ENCODE peak calls at places on chromosomes 7 and 10, in five cellular contexts. One of them, this sample, is unnamed.

GRCh38 chr10:27158421-27158820 is 3.3 kb downstream of the MASTL start:
- DNase-seq in fibroblast of pulmonary artery: no peak
- DNase-seq in naive thymus-derived CD4-positive, alpha-beta T cell: no peak
- DNase-seq in NCI-H1417 treated with DMSO at 0.1 percent for 48 hours: no peak
- DNase-seq in skeletal muscle cell: no peak
- DNase-seq in this sample: no peak

GRCh38 chr10:4848341-4849041 is 22.5 kb downstream of the AKR1E2 start:
- DNase-seq in fibroblast of pulmonary artery: no peak
- DNase-seq in naive thymus-derived CD4-positive, alpha-beta T cell: no peak
- DNase-seq in NCI-H1417 treated with DMSO at 0.1 percent for 48 hours: no peak
- DNase-seq in skeletal muscle cell: no peak
- DNase-seq in this sample: no peak

GRCh38 chr7:15309891-15310290 is 251.9 kb downstream of the AGMO start:
- DNase-seq in fibroblast of pulmonary artery: peak; percentile 28
- DNase-seq in naive thymus-derived CD4-positive, alpha-beta T cell: no peak
- DNase-seq in NCI-H1417 treated with DMSO at 0.1 percent for 48 hours: no peak
- DNase-seq in skeletal muscle cell: peak; percentile 41
- DNase-seq in this sample: no peak

GRCh38 chr7:12410523-12410922 is 6.9 kb upstream of the VWDE start:
- DNase-seq in fibroblast of pulmonary artery: no peak
- DNase-seq in naive thymus-derived CD4-positive, alpha-beta T cell: no peak
- DNase-seq in NCI-H1417 treated with DMSO at 0.1 percent for 48 hours: no peak
- DNase-seq in skeletal muscle cell: no peak
- DNase-seq in this sample: no peak

GRCh38 chr7:6157685-6158423 is 114.6 kb downstream of the CYTH3 start:
- DNase-seq in fibroblast of pulmonary artery: no peak
- DNase-seq in naive thymus-derived CD4-positive, alpha-beta T cell: no peak
- DNase-seq in NCI-H1417 treated with DMSO at 0.1 percent for 48 hours: no peak
- DNase-seq in skeletal muscle cell: no peak
- DNase-seq in this sample: no peak

GRCh38 chr7:24665564-24666294 is 91.5 kb downstream of the GSDME start:
- DNase-seq in fibroblast of pulmonary artery: peak; percentile 79
- DNase-seq in naive thymus-derived CD4-positive, alpha-beta T cell: peak; percentile 38
- DNase-seq in NCI-H1417 treated with DMSO at 0.1 percent for 48 hours: peak; percentile 56
- DNase-seq in skeletal muscle cell: peak; percentile 9
- DNase-seq in this sample: peak; percentile 41

GRCh38 chr10:112875474-112876267 is 74.4 kb upstream of the TCF7L2 start:
- DNase-seq in fibroblast of pulmonary artery: peak; percentile 81
- DNase-seq in naive thymus-derived CD4-positive, alpha-beta T cell: no peak
- DNase-seq in NCI-H1417 treated with DMSO at 0.1 percent for 48 hours: no peak
- DNase-seq in skeletal muscle cell: peak; percentile 53
- DNase-seq in this sample: no peak

GRCh38 chr7:140349172-140349771 is 49.1 kb downstream of the SLC37A3 start:
- DNase-seq in fibroblast of pulmonary artery: peak; percentile 54
- DNase-seq in naive thymus-derived CD4-positive, alpha-beta T cell: no peak
- DNase-seq in NCI-H1417 treated with DMSO at 0.1 percent for 48 hours: no peak
- DNase-seq in skeletal muscle cell: no peak
- DNase-seq in this sample: no peak

GRCh38 chr10:117170244-117170643 is 27.0 kb upstream of the KCNK18 start:
- DNase-seq in fibroblast of pulmonary artery: no peak
- DNase-seq in naive thymus-derived CD4-positive, alpha-beta T cell: no peak
- DNase-seq in NCI-H1417 treated with DMSO at 0.1 percent for 48 hours: no peak
- DNase-seq in skeletal muscle cell: no peak
- DNase-seq in this sample: no peak

GRCh38 chr7:27179503-27180430 is 5.3 kb downstream of the HOXA11 start:
- DNase-seq in fibroblast of pulmonary artery: peak; percentile 43
- DNase-seq in naive thymus-derived CD4-positive, alpha-beta T cell: no peak
- DNase-seq in NCI-H1417 treated with DMSO at 0.1 percent for 48 hours: no peak
- DNase-seq in skeletal muscle cell: no peak
- DNase-seq in this sample: no peak

GRCh38 chr7:151014950-151015349 is 9.3 kb downstream of the ATG9B start:
- DNase-seq in fibroblast of pulmonary artery: no peak
- DNase-seq in naive thymus-derived CD4-positive, alpha-beta T cell: peak; percentile 44
- DNase-seq in NCI-H1417 treated with DMSO at 0.1 percent for 48 hours: no peak
- DNase-seq in skeletal muscle cell: no peak
- DNase-seq in this sample: no peak

GRCh38 chr10:119522747-119523426 is 19.6 kb downstream of the RGS10 start:
- DNase-seq in fibroblast of pulmonary artery: no peak
- DNase-seq in naive thymus-derived CD4-positive, alpha-beta T cell: no peak
- DNase-seq in NCI-H1417 treated with DMSO at 0.1 percent for 48 hours: no peak
- DNase-seq in skeletal muscle cell: no peak
- DNase-seq in this sample: no peak

GRCh38 chr10:77925795-77926565 is 575 bp downstream of the DLG5 start:
- DNase-seq in fibroblast of pulmonary artery: peak; percentile 32
- DNase-seq in naive thymus-derived CD4-positive, alpha-beta T cell: no peak
- DNase-seq in NCI-H1417 treated with DMSO at 0.1 percent for 48 hours: no peak
- DNase-seq in skeletal muscle cell: no peak
- DNase-seq in this sample: no peak

GRCh38 chr10:102752934-102753664 is 9.4 kb downstream of the WBP1L start:
- DNase-seq in fibroblast of pulmonary artery: peak; percentile 86
- DNase-seq in naive thymus-derived CD4-positive, alpha-beta T cell: no peak
- DNase-seq in NCI-H1417 treated with DMSO at 0.1 percent for 48 hours: no peak
- DNase-seq in skeletal muscle cell: peak; percentile 53
- DNase-seq in this sample: no peak

GRCh38 chr7:115707236-115707635 is 323.3 kb downstream of the TFEC start:
- DNase-seq in fibroblast of pulmonary artery: peak; percentile 13
- DNase-seq in naive thymus-derived CD4-positive, alpha-beta T cell: no peak
- DNase-seq in NCI-H1417 treated with DMSO at 0.1 percent for 48 hours: peak; percentile 85
- DNase-seq in skeletal muscle cell: no peak
- DNase-seq in this sample: peak; percentile 2

GRCh38 chr7:111212857-111213523 is 122.1 kb downstream of the LRRN3 start:
- DNase-seq in fibroblast of pulmonary artery: no peak
- DNase-seq in naive thymus-derived CD4-positive, alpha-beta T cell: no peak
- DNase-seq in NCI-H1417 treated with DMSO at 0.1 percent for 48 hours: no peak
- DNase-seq in skeletal muscle cell: no peak
- DNase-seq in this sample: no peak

GRCh38 chr10:71629131-71629530 is 90.4 kb downstream of the C10orf105 start:
- DNase-seq in fibroblast of pulmonary artery: no peak
- DNase-seq in naive thymus-derived CD4-positive, alpha-beta T cell: no peak
- DNase-seq in NCI-H1417 treated with DMSO at 0.1 percent for 48 hours: no peak
- DNase-seq in skeletal muscle cell: no peak
- DNase-seq in this sample: no peak

GRCh38 chr10:29131952-29132820 is 156.7 kb upstream of the LYZL1 start:
- DNase-seq in fibroblast of pulmonary artery: peak; percentile 55
- DNase-seq in naive thymus-derived CD4-positive, alpha-beta T cell: no peak
- DNase-seq in NCI-H1417 treated with DMSO at 0.1 percent for 48 hours: no peak
- DNase-seq in skeletal muscle cell: peak; percentile 26
- DNase-seq in this sample: no peak

GRCh38 chr7:155296788-155297516 is 726 bp upstream of the INSIG1 start:
- DNase-seq in fibroblast of pulmonary artery: peak; percentile 76
- DNase-seq in naive thymus-derived CD4-positive, alpha-beta T cell: peak; percentile 85
- DNase-seq in NCI-H1417 treated with DMSO at 0.1 percent for 48 hours: no peak
- DNase-seq in skeletal muscle cell: peak; percentile 77
- DNase-seq in this sample: no peak

GRCh38 chr7:142405122-142405765 is 147.4 kb upstream of the PRSS58 start:
- DNase-seq in fibroblast of pulmonary artery: no peak
- DNase-seq in naive thymus-derived CD4-positive, alpha-beta T cell: no peak
- DNase-seq in NCI-H1417 treated with DMSO at 0.1 percent for 48 hours: no peak
- DNase-seq in skeletal muscle cell: no peak
- DNase-seq in this sample: no peak

GRCh38 chr7:121076350-121077164 is 88.0 kb downstream of the CPED1 start:
- DNase-seq in fibroblast of pulmonary artery: peak; percentile 72
- DNase-seq in naive thymus-derived CD4-positive, alpha-beta T cell: no peak
- DNase-seq in NCI-H1417 treated with DMSO at 0.1 percent for 48 hours: no peak
- DNase-seq in skeletal muscle cell: peak; percentile 65
- DNase-seq in this sample: no peak

GRCh38 chr7:77765906-77766800 is 32.1 kb downstream of the TMEM60 start:
- DNase-seq in fibroblast of pulmonary artery: peak; percentile 64
- DNase-seq in naive thymus-derived CD4-positive, alpha-beta T cell: no peak
- DNase-seq in NCI-H1417 treated with DMSO at 0.1 percent for 48 hours: no peak
- DNase-seq in skeletal muscle cell: no peak
- DNase-seq in this sample: no peak

GRCh38 chr10:87596351-87596750 is 63.3 kb upstream of the PAPSS2 start:
- DNase-seq in fibroblast of pulmonary artery: no peak
- DNase-seq in naive thymus-derived CD4-positive, alpha-beta T cell: no peak
- DNase-seq in NCI-H1417 treated with DMSO at 0.1 percent for 48 hours: no peak
- DNase-seq in skeletal muscle cell: no peak
- DNase-seq in this sample: no peak

GRCh38 chr7:131105294-131105802 is 222.3 kb upstream of the MKLN1 start:
- DNase-seq in fibroblast of pulmonary artery: no peak
- DNase-seq in naive thymus-derived CD4-positive, alpha-beta T cell: no peak
- DNase-seq in NCI-H1417 treated with DMSO at 0.1 percent for 48 hours: no peak
- DNase-seq in skeletal muscle cell: no peak
- DNase-seq in this sample: no peak

GRCh38 chr7:44162179-44162578 is 21.0 kb upstream of the MYL7 start:
- DNase-seq in fibroblast of pulmonary artery: peak; percentile 5
- DNase-seq in naive thymus-derived CD4-positive, alpha-beta T cell: no peak
- DNase-seq in NCI-H1417 treated with DMSO at 0.1 percent for 48 hours: no peak
- DNase-seq in skeletal muscle cell: no peak
- DNase-seq in this sample: no peak

GRCh38 chr7:148437043-148437442 is 153.5 kb upstream of the C7orf33 start:
- DNase-seq in fibroblast of pulmonary artery: no peak
- DNase-seq in naive thymus-derived CD4-positive, alpha-beta T cell: no peak
- DNase-seq in NCI-H1417 treated with DMSO at 0.1 percent for 48 hours: no peak
- DNase-seq in skeletal muscle cell: no peak
- DNase-seq in this sample: no peak

GRCh38 chr10:119449760-119450461 is 92.6 kb downstream of the RGS10 start:
- DNase-seq in fibroblast of pulmonary artery: peak; percentile 80
- DNase-seq in naive thymus-derived CD4-positive, alpha-beta T cell: no peak
- DNase-seq in NCI-H1417 treated with DMSO at 0.1 percent for 48 hours: no peak
- DNase-seq in skeletal muscle cell: peak; percentile 77
- DNase-seq in this sample: no peak